ENCODE peak calls at places on chromosomes 13 and 19, in four cellular contexts. U is astrocyte of the cerebellum, Z is epithelial cell of proximal tubule, X is AG10803. O is an unnamed sample.

GRCh38 chr19:1992759-1993260 is 22.7 kb downstream of the BTBD2 start:
- DNase-seq in U (no peak), Z (no peak), X (no peak), O (no peak)

GRCh38 chr19:9913237-9914000 is 22.9 kb downstream of the OLFM2 start:
- DNase-seq in U (no peak), Z (no peak), X (no peak), O (no peak)

GRCh38 chr19:746956-747355 is 4.0 kb upstream of the MISP start:
- DNase-seq in U (no peak), Z (no peak), X (no peak), O (no peak)

GRCh38 chr19:48568345-48568886 is 16.4 kb downstream of the SULT2B1 start:
- DNase-seq in U (peak), Z (no peak), X (peak), O (peak)

GRCh38 chr19:12801466-12802266 is at the start of the genes PRDX2 and THSD8:
- DNase-seq in U (no peak), Z (no peak), X (peak), O (peak)

GRCh38 chr13:47190696-47191095 is 293.8 kb upstream of the HTR2A start:
- DNase-seq in U (peak), Z (no peak), X (no peak), O (peak)

GRCh38 chr19:51691122-51692064 is 1.7 kb upstream of the SPACA6 start:
- DNase-seq in U (no peak), Z (no peak), X (peak), O (peak)

GRCh38 chr19:27792576-27793127 is 1420.3 kb downstream of the UQCRFS1 start:
- DNase-seq in U (no peak), Z (no peak), X (no peak), O (no peak)

GRCh38 chr19:53813996-53814395 is 10.1 kb downstream of the NLRP12 start:
- DNase-seq in U (no peak), Z (no peak), X (peak), O (no peak)

GRCh38 chr19:3073931-3074595 is 11.8 kb upstream of the TLE5 start:
- DNase-seq in U (no peak), Z (no peak), X (peak), O (no peak)

GRCh38 chr19:13843104-13843921 is 33.6 kb upstream of the NANOS3 start:
- DNase-seq in U (no peak), Z (no peak), X (peak), O (peak)

GRCh38 chr13:74015137-74015536 is 119.1 kb downstream of the KLF12 start:
- DNase-seq in U (no peak), Z (no peak), X (no peak), O (no peak)

GRCh38 chr19:1882089-1882785 is 3.1 kb downstream of the ABHD17A start:
- DNase-seq in U (no peak), Z (no peak), X (no peak), O (no peak)

GRCh38 chr19:51702103-51702753 is 9.1 kb downstream of the SPACA6 start:
- DNase-seq in U (no peak), Z (no peak), X (peak), O (peak)

GRCh38 chr19:5990289-5990797 is 12.4 kb upstream of the RANBP3 start:
- DNase-seq in U (no peak), Z (no peak), X (no peak), O (no peak)

GRCh38 chr19:52453324-52454094 is at the start of gene ZNF578:
- DNase-seq in U (peak), Z (peak), X (peak), O (peak)

GRCh38 chr13:110228936-110229904 is 77.7 kb downstream of the COL4A1 start:
- DNase-seq in U (peak), Z (no peak), X (peak), O (no peak)

GRCh38 chr13:50460366-50460765 is 383.1 kb downstream of the DLEU7 start:
- DNase-seq in U (no peak), Z (no peak), X (no peak), O (no peak)

GRCh38 chr13:27302643-27303262 is 32.1 kb downstream of the RASL11A start:
- DNase-seq in U (no peak), Z (no peak), X (no peak), O (no peak)

GRCh38 chr19:16573925-16574324 is 1.7 kb upstream of the SLC35E1 start:
- DNase-seq in U (no peak), Z (no peak), X (no peak), O (no peak)

GRCh38 chr19:38478273-38478971 is 44.9 kb downstream of the RYR1 start:
- DNase-seq in U (no peak), Z (no peak), X (no peak), O (no peak)

GRCh38 chr13:44030615-44031014 is 150.9 kb downstream of the LACC1 start:
- DNase-seq in U (no peak), Z (no peak), X (no peak), O (no peak)

GRCh38 chr13:35782793-35783192 is 306.3 kb upstream of the MAB21L1 start:
- DNase-seq in U (no peak), Z (no peak), X (no peak), O (no peak)

DNA sequence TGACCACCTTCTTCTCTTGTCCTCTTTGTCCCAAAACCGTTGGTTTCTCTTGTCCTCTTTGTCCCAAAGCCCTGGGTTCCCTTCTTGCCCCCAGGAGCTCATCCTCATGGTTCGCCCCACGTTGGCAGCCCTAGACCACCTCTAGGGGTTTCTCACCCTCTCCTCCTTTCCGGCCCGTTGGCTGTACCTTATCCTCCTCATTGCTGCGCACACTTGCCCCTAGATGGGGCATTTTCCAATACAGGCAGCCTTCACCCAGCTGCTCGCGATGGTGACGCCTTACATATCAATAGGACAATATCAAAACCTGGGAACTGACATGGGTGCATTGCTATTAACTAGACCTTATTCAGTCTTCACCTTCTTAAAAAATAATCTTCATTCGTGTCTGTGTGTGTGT is 86.5 kb downstream of the IPO5 start:
- DNase-seq in U (no peak), Z (no peak), X (no peak), O (no peak)
- TF ChIP-seq CTCF in U (no peak), Z (no peak), X (no peak), O (no peak)

GRCh38 chr13:26253787-26254582 is at the start of gene CDK8:
- DNase-seq in U (peak), Z (peak), X (peak), O (peak)

GRCh38 chr13:26254583-26255102 is 714 bp downstream of the CDK8 start:
- DNase-seq in U (no peak), Z (no peak), X (peak), O (peak)

GRCh38 chr13:26253262-26253786 is 605 bp upstream of the CDK8 start:
- DNase-seq in U (no peak), Z (no peak), X (no peak), O (no peak)

GRCh38 chr13:26257049-26257448 is 3.1 kb downstream of the CDK8 start:
- DNase-seq in U (no peak), Z (no peak), X (no peak), O (no peak)

GRCh38 chr13:26255717-26256277 is 1.9 kb downstream of the CDK8 start:
- DNase-seq in U (no peak), Z (no peak), X (no peak), O (peak)
- TF ChIP-seq CTCF in U (peak), Z (peak), X (peak), O (peak)

DNA sequence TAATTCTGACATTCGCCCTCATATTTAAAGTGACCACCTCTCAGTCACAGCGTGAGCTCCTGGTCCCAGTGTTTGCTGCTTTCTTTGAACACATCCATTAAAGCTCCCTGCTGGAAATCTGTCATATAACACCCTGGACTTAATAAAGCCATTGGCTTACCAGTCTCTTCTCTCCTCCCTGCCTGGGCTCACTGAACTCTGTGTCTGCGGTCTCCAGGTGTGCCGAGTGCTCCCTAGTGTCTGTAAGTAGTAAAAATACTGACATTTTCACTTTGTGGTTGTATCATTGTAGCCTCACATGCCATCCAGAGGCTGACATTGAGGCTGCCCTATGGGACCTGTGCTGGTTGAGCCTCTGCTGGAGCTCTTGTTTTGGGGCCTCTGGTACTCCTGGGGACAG is 2.6 kb upstream of the PSG11 start:
- DNase-seq in U (no peak), Z (no peak), X (no peak), O (no peak)
- TF ChIP-seq CTCF in U (no peak), Z (no peak), X (no peak), O (no peak)

DNA sequence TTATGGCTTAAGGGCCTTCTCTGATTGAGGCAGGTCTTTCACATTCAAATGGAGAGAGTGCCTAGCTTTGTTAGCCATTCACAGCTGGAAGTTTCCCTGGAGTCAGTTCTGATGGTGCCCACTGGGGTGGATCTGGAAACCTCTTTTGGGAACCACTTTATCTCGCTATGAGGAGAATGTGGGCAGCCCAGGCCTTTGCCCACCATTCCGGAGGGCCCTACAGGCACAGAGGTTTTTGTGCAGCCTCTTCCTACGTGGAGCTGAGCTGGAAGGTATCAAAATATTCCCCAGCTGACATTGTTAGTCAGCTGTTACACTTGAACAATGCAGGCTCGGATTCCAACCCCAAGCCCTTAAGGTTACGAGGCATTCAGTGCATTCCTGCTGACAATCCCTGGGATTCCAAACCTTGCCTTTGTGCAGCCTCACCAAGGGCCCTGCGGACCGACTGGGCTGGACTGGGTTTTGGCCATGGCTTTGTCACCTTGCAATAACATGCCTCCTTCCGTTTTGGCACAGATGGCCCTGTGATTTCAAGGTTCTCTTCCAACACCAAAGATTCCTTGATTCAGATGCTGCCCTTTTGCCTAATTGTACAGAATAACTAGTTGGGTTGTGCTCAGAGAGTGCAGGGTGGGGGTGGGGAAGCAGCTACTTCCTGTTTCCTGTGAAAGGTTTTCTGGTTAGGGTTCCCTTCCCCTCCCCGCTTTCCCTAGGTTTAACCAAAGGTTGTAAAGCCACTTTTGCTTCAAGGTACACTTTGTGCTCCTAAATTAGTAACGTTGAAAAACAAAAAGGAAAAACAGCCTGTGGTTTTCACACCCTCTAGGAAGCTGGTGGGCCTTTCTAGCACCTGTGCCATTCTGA is 27.1 kb downstream of the SAE1 start:
- DNase-seq in U (peak), Z (peak), X (peak), O (peak)
- TF ChIP-seq CTCF in U (no peak), Z (no peak), X (peak), O (peak)

GRCh38 chr13:22311734-22312404 is 641.0 kb downstream of the FGF9 start:
- DNase-seq in U (no peak), Z (no peak), X (no peak), O (no peak)

GRCh38 chr13:22316494-22317025 is 645.7 kb downstream of the FGF9 start:
- DNase-seq in U (no peak), Z (no peak), X (no peak), O (no peak)

GRCh38 chr13:22312405-22312803 is 641.5 kb downstream of the FGF9 start:
- DNase-seq in U (no peak), Z (no peak), X (no peak), O (no peak)
- TF ChIP-seq CTCF in U (no peak), Z (no peak), X (no peak), O (no peak)

O was measured in astrocyte of the spinal cord.